ENCODE peak calls at places on chromosomes 12 and 14, in ten cellular contexts. L is epithelial cell of esophagus; V is HTR-8/SVneo; B is left lung; W is NCI-H1105 treated with DMSO at 0.1 percent for 48 hours; N is mucosa of gallbladder; P is midbrain; U is fibroblast of pulmonary artery; Q is stimulated activated CD8-positive, alpha-beta memory T cell treated with anti-CD3 and anti-CD28 coated beads, Interleukin-2, amount 100 ng/mL, for 48 hours; T is nephron progenitor cell. M is an unnamed sample.

GRCh38 chr14:99562848-99563748 is 40.9 kb downstream of the CCDC85C start:
- DNase-seq in L (no peak), V (peak; percentile 71), B (peak; percentile 91), W (no peak), N (peak; percentile 83), P (peak; percentile 80), U (peak; percentile 75), Q (no peak), T (peak; percentile 92), M (peak; percentile 93)

GRCh38 chr12:92044435-92044834 is 101.2 kb downstream of the BTG1 start:
- DNase-seq in L (no peak), V (no peak), B (no peak), W (no peak), N (no peak), P (no peak), U (no peak), Q (no peak), T (no peak), M (no peak)

GRCh38 chr12:7190268-7191055 is 976 bp downstream of the PEX5 start:
- DNase-seq in L (peak; percentile 17), V (no peak), B (peak; percentile 80), W (peak; percentile 29), N (no peak), P (peak; percentile 24), U (peak; percentile 14), Q (no peak), T (peak; percentile 50), M (peak; percentile 70)

GRCh38 chr12:91954326-91954725 is 191.3 kb downstream of the BTG1 start:
- DNase-seq in L (no peak), V (no peak), B (no peak), W (no peak), N (no peak), P (no peak), U (no peak), Q (no peak), T (no peak), M (no peak)

GRCh38 chr14:37650356-37651037 is 55.1 kb downstream of the TTC6 start:
- DNase-seq in L (peak; percentile 17), V (no peak), B (no peak), W (peak; percentile 62), N (no peak), P (no peak), U (no peak), Q (no peak), T (no peak), M (no peak)

GRCh38 chr14:79294506-79294905 is 916.8 kb downstream of the DIO2 start:
- DNase-seq in L (no peak), V (no peak), B (no peak), W (no peak), N (no peak), P (no peak), U (no peak), Q (no peak), T (no peak), M (no peak)

GRCh38 chr12:24960222-24960855 is 11.4 kb upstream of the BCAT1 start:
- DNase-seq in L (peak; percentile 79), V (peak; percentile 45), B (no peak), W (peak; percentile 4), N (no peak), P (no peak), U (peak; percentile 71), Q (peak; percentile 30), T (peak; percentile 42), M (no peak)

GRCh38 chr14:90677484-90678045 is 138.7 kb downstream of the TTC7B start:
- DNase-seq in L (peak; percentile 61), V (peak; percentile 19), B (no peak), W (no peak), N (no peak), P (no peak), U (peak; percentile 78), Q (no peak), T (no peak), M (no peak)

GRCh38 chr14:83309833-83310232 is 1776.2 kb upstream of the SEL1L start:
- DNase-seq in L (no peak), V (no peak), B (no peak), W (no peak), N (no peak), P (no peak), U (no peak), Q (no peak), T (no peak), M (no peak)

GRCh38 chr12:49674318-49674985 is 32.8 kb downstream of the FMNL3 start:
- DNase-seq in L (peak; percentile 22), V (no peak), B (no peak), W (no peak), N (no peak), P (no peak), U (peak; percentile 32), Q (no peak), T (no peak), M (no peak)

GRCh38 chr12:100574262-100575074 is 984 bp downstream of the GAS2L3 start:
- DNase-seq in L (peak; percentile 74), V (no peak), B (no peak), W (peak; percentile 28), N (no peak), P (no peak), U (peak; percentile 22), Q (no peak), T (peak; percentile 21), M (no peak)

GRCh38 chr14:104276435-104276834 is 138.0 kb downstream of the KIF26A start:
- DNase-seq in L (no peak), V (no peak), B (no peak), W (no peak), N (no peak), P (no peak), U (no peak), Q (no peak), T (no peak), M (no peak)

GRCh38 chr12:132229423-132229760 is 85.1 kb downstream of the NOC4L start:
- DNase-seq in L (no peak), V (no peak), B (peak; percentile 60), W (no peak), N (no peak), P (no peak), U (no peak), Q (no peak), T (no peak), M (no peak)

GRCh38 chr14:94010625-94011024 is 13.5 kb downstream of the CCDC197 start:
- DNase-seq in L (no peak), V (no peak), B (no peak), W (no peak), N (no peak), P (no peak), U (no peak), Q (no peak), T (no peak), M (no peak)

GRCh38 chr12:128771681-128772080 is 52.1 kb downstream of the SLC15A4 start:
- DNase-seq in L (peak; percentile 27), V (no peak), B (no peak), W (no peak), N (no peak), P (no peak), U (no peak), Q (no peak), T (no peak), M (no peak)

GRCh38 chr14:104723651-104724406 is at the start of gene ADSS1:
- DNase-seq in L (peak; percentile 49), V (peak; percentile 76), B (peak; percentile 94), W (peak; percentile 38), N (peak; percentile 69), P (peak; percentile 54), U (peak; percentile 32), Q (peak; percentile 34), T (peak; percentile 79), M (peak; percentile 88)

GRCh38 chr12:2891240-2892053 is 756 bp downstream of the TULP3 start:
- DNase-seq in L (peak; percentile 43), V (peak; percentile 68), B (peak; percentile 31), W (peak; percentile 55), N (peak; percentile 37), P (peak; percentile 33), U (peak; percentile 67), Q (peak; percentile 15), T (peak; percentile 72), M (peak; percentile 82)

GRCh38 chr12:55696796-55697462 is 10.8 kb downstream of the ITGA7 start:
- DNase-seq in L (no peak), V (no peak), B (no peak), W (no peak), N (no peak), P (no peak), U (no peak), Q (no peak), T (no peak), M (peak; percentile 40)

GRCh38 chr12:130116791-130117190 is 45.5 kb upstream of the FZD10 start:
- DNase-seq in L (peak; percentile 35), V (no peak), B (no peak), W (no peak), N (no peak), P (no peak), U (no peak), Q (no peak), T (no peak), M (no peak)

GRCh38 chr12:15752780-15753179 is 36.4 kb downstream of the EPS8 start:
- DNase-seq in L (no peak), V (no peak), B (no peak), W (no peak), N (no peak), P (no peak), U (peak; percentile 29), Q (no peak), T (no peak), M (no peak)

GRCh38 chr14:46048127-46048526 is 603.5 kb downstream of the RPL10L start:
- DNase-seq in L (peak; percentile 19), V (peak; percentile 4), B (no peak), W (peak; percentile 22), N (peak; percentile 10), P (no peak), U (no peak), Q (no peak), T (peak; percentile 43), M (no peak)

GRCh38 chr12:116425256-116426193 is 133.7 kb upstream of the MAP1LC3B2 start:
- DNase-seq in L (peak; percentile 72), V (no peak), B (no peak), W (no peak), N (no peak), P (no peak), U (no peak), Q (no peak), T (no peak), M (no peak)

GRCh38 chr14:51996148-51996746 is 6.9 kb downstream of the RTRAF start:
- DNase-seq in L (peak; percentile 56), V (no peak), B (no peak), W (no peak), N (no peak), P (peak; percentile 44), U (peak; percentile 85), Q (no peak), T (no peak), M (no peak)

GRCh38 chr12:9957834-9958233 is 13.4 kb upstream of the CLEC12A start:
- DNase-seq in L (no peak), V (no peak), B (no peak), W (no peak), N (no peak), P (no peak), U (no peak), Q (no peak), T (no peak), M (no peak)

GRCh38 chr14:56751471-56751870 is 58.8 kb downstream of the OTX2 start:
- DNase-seq in L (no peak), V (no peak), B (no peak), W (peak; percentile 47), N (no peak), P (no peak), U (no peak), Q (no peak), T (no peak), M (no peak)

GRCh38 chr12:48002179-48002601 is 2.1 kb downstream of the COL2A1 start:
- DNase-seq in L (no peak), V (peak; percentile 18), B (no peak), W (peak; percentile 34), N (no peak), P (no peak), U (no peak), Q (no peak), T (peak; percentile 34), M (no peak)

GRCh38 chr14:32608880-32609279 is 279.8 kb downstream of the AKAP6 start:
- DNase-seq in L (peak; percentile 66), V (no peak), B (no peak), W (no peak), N (no peak), P (no peak), U (peak; percentile 46), Q (no peak), T (no peak), M (no peak)

GRCh38 chr12:19042196-19042595 is 87.3 kb upstream of the PLEKHA5 start:
- DNase-seq in L (no peak), V (no peak), B (no peak), W (no peak), N (no peak), P (no peak), U (no peak), Q (no peak), T (no peak), M (no peak)

M was measured in upper lobe of right lung.